ENCODE peak calls at places on chromosomes 3 and 15, in eight cellular contexts. D is amygdala; K is T-helper 1 cell; F is NCI-H774; E is hepatic stellate cell; A is activated T-helper 1 cell treated with anti-CD3 and anti-CD28 coated beads, Interleukin-2, amount 50 U/mL, for 16 hours; T is midbrain; W is non-pigmented ciliary epithelial cell. V is an unnamed sample.

GRCh38 chr15:69531302-69532027 is 78.8 kb downstream of the RPLP1 start:
- DNase-seq in D (peak; percentile 54), K (no peak), F (no peak), E (no peak), A (no peak), T (no peak), W (no peak), V (peak; percentile 65)

GRCh38 chr3:188875413-188875812 is 296.4 kb upstream of the TPRG1 start:
- DNase-seq in D (no peak), K (no peak), F (no peak), E (no peak), A (no peak), T (no peak), W (no peak), V (no peak)

GRCh38 chr3:120894285-120894684 is 13.7 kb upstream of the STXBP5L start:
- DNase-seq in D (no peak), K (no peak), F (no peak), E (no peak), A (no peak), T (no peak), W (no peak), V (no peak)

GRCh38 chr15:76799760-76800159 is 105.4 kb downstream of the SCAPER start:
- DNase-seq in D (no peak), K (no peak), F (no peak), E (peak; percentile 22), A (no peak), T (no peak), W (peak; percentile 49), V (no peak)

GRCh38 chr15:101820781-101821180 is 8.8 kb downstream of the OR4F15 start:
- DNase-seq in D (no peak), K (no peak), F (no peak), E (no peak), A (no peak), T (no peak), W (no peak), V (no peak)

GRCh38 chr15:57866149-57866736 is 159.7 kb downstream of the POLR2M start:
- DNase-seq in D (no peak), K (peak; percentile 40), F (peak; percentile 13), E (peak; percentile 16), A (no peak), T (peak; percentile 6), W (no peak), V (no peak)

GRCh38 chr3:65497846-65498245 is 540.9 kb downstream of the MAGI1 start:
- DNase-seq in D (peak; percentile 56), K (no peak), F (peak; percentile 21), E (no peak), A (no peak), T (peak; percentile 60), W (no peak), V (peak; percentile 41)

GRCh38 chr3:78804251-78805037 is 963.4 kb downstream of the ROBO1 start:
- DNase-seq in D (no peak), K (no peak), F (no peak), E (no peak), A (no peak), T (no peak), W (no peak), V (no peak)

GRCh38 chr15:57527382-57528091 is 64.2 kb upstream of the MYZAP start:
- DNase-seq in D (peak; percentile 34), K (peak; percentile 36), F (peak; percentile 73), E (peak; percentile 65), A (no peak), T (peak; percentile 81), W (peak; percentile 68), V (no peak)

GRCh38 chr15:81752149-81752942 is 293.5 kb downstream of the MEX3B start:
- DNase-seq in D (peak; percentile 71), K (no peak), F (peak; percentile 76), E (no peak), A (no peak), T (peak; percentile 23), W (no peak), V (peak; percentile 59)

GRCh38 chr3:173862701-173863100 is 465.2 kb downstream of the NLGN1 start:
- DNase-seq in D (no peak), K (no peak), F (no peak), E (no peak), A (no peak), T (no peak), W (no peak), V (no peak)

GRCh38 chr3:178522200-178523052 is 13.8 kb upstream of the KCNMB2 start:
- DNase-seq in D (no peak), K (no peak), F (no peak), E (no peak), A (no peak), T (no peak), W (no peak), V (no peak)

GRCh38 chr3:12395349-12396012 is 88.8 kb upstream of the TSEN2 start:
- DNase-seq in D (no peak), K (peak; percentile 81), F (no peak), E (no peak), A (no peak), T (no peak), W (no peak), V (no peak)

GRCh38 chr3:99515-99914 is 97.0 kb upstream of the CHL1 start:
- DNase-seq in D (no peak), K (no peak), F (no peak), E (no peak), A (no peak), T (no peak), W (no peak), V (peak; percentile 4)

GRCh38 chr3:172305552-172305951 is 142.7 kb downstream of the GHSR start:
- DNase-seq in D (no peak), K (no peak), F (no peak), E (no peak), A (no peak), T (no peak), W (peak; percentile 63), V (no peak)

GRCh38 chr15:65940618-65940909 is 71.3 kb downstream of the RAB11A start:
- DNase-seq in D (no peak), K (no peak), F (no peak), E (no peak), A (no peak), T (no peak), W (no peak), V (no peak)

GRCh38 chr15:75171408-75171807 is 30.3 kb upstream of the C15orf39 start:
- DNase-seq in D (no peak), K (peak; percentile 67), F (no peak), E (peak; percentile 87), A (no peak), T (no peak), W (peak; percentile 73), V (no peak)

GRCh38 chr3:114152519-114153151 is 26.2 kb downstream of the DRD3 start:
- DNase-seq in D (peak; percentile 63), K (peak; percentile 78), F (peak; percentile 75), E (peak; percentile 54), A (peak; percentile 70), T (peak; percentile 50), W (peak; percentile 40), V (peak; percentile 60)

GRCh38 chr3:115217678-115218451 is 70.8 kb upstream of the ZBTB20 start:
- DNase-seq in D (peak; percentile 4), K (peak; percentile 9), F (peak; percentile 21), E (peak; percentile 10), A (no peak), T (peak; percentile 48), W (no peak), V (no peak)

GRCh38 chr15:29050870-29051269 is 165.1 kb downstream of the APBA2 start:
- DNase-seq in D (no peak), K (peak; percentile 1), F (no peak), E (peak; percentile 49), A (no peak), T (no peak), W (peak; percentile 56), V (no peak)

GRCh38 chr15:60575995-60576394 is 97.1 kb upstream of the ICE2 start:
- DNase-seq in D (no peak), K (no peak), F (no peak), E (peak; percentile 6), A (no peak), T (no peak), W (no peak), V (no peak)

GRCh38 chr3:29429055-29429454 is 148.2 kb downstream of the RBMS3 start:
- DNase-seq in D (no peak), K (no peak), F (no peak), E (no peak), A (no peak), T (no peak), W (no peak), V (no peak)

V was measured in anterior cingulate cortex.